ENCODE peak calls at places on chromosome 3, in ten cellular contexts. One of them, this sample, is unnamed.

GRCh38 chr3:125381743-125382142 is 6.6 kb upstream of the ZNF148 start:
- DNase-seq in H7: no peak
- DNase-seq in A549: peak; percentile 5
- DNase-seq in fibroblast of lung: peak; percentile 26
- DNase-seq in upper lobe of right lung: no peak
- DNase-seq in WERI-Rb-1: no peak
- DNase-seq in uterus: no peak
- DNase-seq in neural progenitor cell: no peak
- DNase-seq in IMR-90: peak; percentile 81
- DNase-seq in psoas muscle: no peak
- DNase-seq in this sample: no peak

GRCh38 chr3:24192004-24192403 is 246.9 kb downstream of the NR1D2 start:
- DNase-seq in H7: no peak
- DNase-seq in A549: no peak
- DNase-seq in neural progenitor cell: no peak
- DNase-seq in WERI-Rb-1: no peak
- DNase-seq in upper lobe of right lung: no peak
- DNase-seq in psoas muscle: no peak
- DNase-seq in fibroblast of lung: no peak
- DNase-seq in IMR-90: no peak
- DNase-seq in uterus: no peak
- DNase-seq in this sample: no peak

GRCh38 chr3:116161570-116162290 is 283.6 kb downstream of the LSAMP start:
- DNase-seq in A549: no peak
- DNase-seq in IMR-90: no peak
- DNase-seq in H7: no peak
- DNase-seq in uterus: no peak
- DNase-seq in WERI-Rb-1: no peak
- DNase-seq in fibroblast of lung: no peak
- DNase-seq in neural progenitor cell: no peak
- DNase-seq in psoas muscle: no peak
- DNase-seq in upper lobe of right lung: no peak
- DNase-seq in this sample: no peak

GRCh38 chr3:11381563-11381962 is 109.4 kb downstream of the ATG7 start:
- DNase-seq in fibroblast of lung: peak; percentile 81
- DNase-seq in psoas muscle: no peak
- DNase-seq in uterus: no peak
- DNase-seq in H7: no peak
- DNase-seq in neural progenitor cell: no peak
- DNase-seq in upper lobe of right lung: no peak
- DNase-seq in WERI-Rb-1: no peak
- DNase-seq in IMR-90: peak; percentile 68
- DNase-seq in A549: no peak
- DNase-seq in this sample: no peak

GRCh38 chr3:32421991-32422859 is 30.6 kb downstream of the CMTM7 start:
- DNase-seq in fibroblast of lung: peak; percentile 88
- DNase-seq in A549: peak; percentile 38
- DNase-seq in IMR-90: peak; percentile 73
- DNase-seq in H7: no peak
- DNase-seq in neural progenitor cell: no peak
- DNase-seq in uterus: peak; percentile 78
- DNase-seq in WERI-Rb-1: no peak
- DNase-seq in upper lobe of right lung: peak; percentile 95
- DNase-seq in psoas muscle: peak; percentile 87
- DNase-seq in this sample: peak; percentile 98

GRCh38 chr3:184322731-184323487 is 8.5 kb downstream of the EIF4G1 start:
- DNase-seq in uterus: peak; percentile 61
- DNase-seq in fibroblast of lung: no peak
- DNase-seq in neural progenitor cell: no peak
- DNase-seq in upper lobe of right lung: no peak
- DNase-seq in WERI-Rb-1: no peak
- DNase-seq in H7: peak; percentile 42
- DNase-seq in A549: no peak
- DNase-seq in IMR-90: no peak
- DNase-seq in psoas muscle: peak; percentile 86
- DNase-seq in this sample: no peak

GRCh38 chr3:9404680-9405079 is 7.3 kb downstream of the SETD5 start:
- DNase-seq in upper lobe of right lung: no peak
- DNase-seq in IMR-90: no peak
- DNase-seq in uterus: no peak
- DNase-seq in H7: peak; percentile 23
- DNase-seq in A549: peak; percentile 38
- DNase-seq in WERI-Rb-1: no peak
- DNase-seq in fibroblast of lung: no peak
- DNase-seq in neural progenitor cell: peak; percentile 32
- DNase-seq in psoas muscle: no peak
- DNase-seq in this sample: no peak

GRCh38 chr3:135966349-135966695 is 794 bp downstream of the PPP2R3A start:
- DNase-seq in upper lobe of right lung: no peak
- DNase-seq in IMR-90: no peak
- DNase-seq in psoas muscle: no peak
- DNase-seq in fibroblast of lung: peak; percentile 53
- DNase-seq in WERI-Rb-1: peak; percentile 29
- DNase-seq in H7: no peak
- DNase-seq in uterus: no peak
- DNase-seq in neural progenitor cell: peak; percentile 73
- DNase-seq in A549: no peak
- DNase-seq in this sample: no peak

GRCh38 chr3:104596551-104596950 is 770.2 kb upstream of the ALCAM start:
- DNase-seq in A549: peak; percentile 59
- DNase-seq in WERI-Rb-1: peak; percentile 15
- DNase-seq in H7: peak; percentile 13
- DNase-seq in fibroblast of lung: peak; percentile 68
- DNase-seq in uterus: no peak
- DNase-seq in neural progenitor cell: peak; percentile 69
- DNase-seq in upper lobe of right lung: no peak
- DNase-seq in psoas muscle: no peak
- DNase-seq in IMR-90: peak; percentile 67
- DNase-seq in this sample: no peak

GRCh38 chr3:170726976-170727661 is 141.2 kb upstream of the SLC7A14 start:
- DNase-seq in uterus: no peak
- DNase-seq in upper lobe of right lung: no peak
- DNase-seq in psoas muscle: no peak
- DNase-seq in IMR-90: peak; percentile 94
- DNase-seq in H7: no peak
- DNase-seq in WERI-Rb-1: no peak
- DNase-seq in fibroblast of lung: peak; percentile 92
- DNase-seq in A549: peak; percentile 42
- DNase-seq in neural progenitor cell: no peak
- DNase-seq in this sample: no peak

GRCh38 chr3:123733805-123734526 is 149.1 kb upstream of the HACD2 start:
- DNase-seq in IMR-90: peak; percentile 95
- DNase-seq in uterus: no peak
- DNase-seq in upper lobe of right lung: no peak
- DNase-seq in fibroblast of lung: peak; percentile 85
- DNase-seq in A549: peak; percentile 23
- DNase-seq in WERI-Rb-1: no peak
- DNase-seq in neural progenitor cell: no peak
- DNase-seq in psoas muscle: no peak
- DNase-seq in H7: no peak
- DNase-seq in this sample: no peak

GRCh38 chr3:125129512-125129962 is 73.7 kb upstream of the HEG1 start:
- DNase-seq in upper lobe of right lung: no peak
- DNase-seq in uterus: peak; percentile 74
- DNase-seq in neural progenitor cell: no peak
- DNase-seq in A549: peak; percentile 38
- DNase-seq in psoas muscle: peak; percentile 90
- DNase-seq in IMR-90: peak; percentile 99
- DNase-seq in fibroblast of lung: peak; percentile 99
- DNase-seq in WERI-Rb-1: peak; percentile 86
- DNase-seq in H7: no peak
- DNase-seq in this sample: no peak

GRCh38 chr3:19016846-19017245 is 131.5 kb upstream of the KCNH8 start:
- DNase-seq in A549: no peak
- DNase-seq in H7: no peak
- DNase-seq in psoas muscle: no peak
- DNase-seq in neural progenitor cell: no peak
- DNase-seq in fibroblast of lung: no peak
- DNase-seq in uterus: no peak
- DNase-seq in WERI-Rb-1: no peak
- DNase-seq in IMR-90: no peak
- DNase-seq in upper lobe of right lung: no peak
- DNase-seq in this sample: no peak

GRCh38 chr3:185825639-185826481 is 1.0 kb upstream of the IGF2BP2 start:
- DNase-seq in upper lobe of right lung: peak; percentile 80
- DNase-seq in fibroblast of lung: peak; percentile 51
- DNase-seq in uterus: peak; percentile 26
- DNase-seq in neural progenitor cell: peak; percentile 72
- DNase-seq in A549: peak; percentile 57
- DNase-seq in psoas muscle: peak; percentile 63
- DNase-seq in H7: peak; percentile 87
- DNase-seq in WERI-Rb-1: peak; percentile 68
- DNase-seq in IMR-90: peak; percentile 44
- DNase-seq in this sample: no peak

GRCh38 chr3:121477589-121477988 is 68.2 kb downstream of the POLQ start:
- DNase-seq in fibroblast of lung: peak; percentile 17
- DNase-seq in upper lobe of right lung: no peak
- DNase-seq in A549: no peak
- DNase-seq in uterus: no peak
- DNase-seq in neural progenitor cell: no peak
- DNase-seq in H7: no peak
- DNase-seq in psoas muscle: no peak
- DNase-seq in IMR-90: peak; percentile 80
- DNase-seq in WERI-Rb-1: no peak
- DNase-seq in this sample: no peak

GRCh38 chr3:15319127-15319526 is 13.3 kb downstream of the SH3BP5 start:
- DNase-seq in psoas muscle: no peak
- DNase-seq in WERI-Rb-1: no peak
- DNase-seq in uterus: no peak
- DNase-seq in upper lobe of right lung: no peak
- DNase-seq in A549: no peak
- DNase-seq in H7: no peak
- DNase-seq in fibroblast of lung: no peak
- DNase-seq in neural progenitor cell: no peak
- DNase-seq in IMR-90: no peak
- DNase-seq in this sample: no peak
- H3K4me3 ChIP-seq in psoas muscle: no peak overlapping the region
- H3K4me3 ChIP-seq in WERI-Rb-1: no peak overlapping the region
- H3K4me3 ChIP-seq in uterus: no peak overlapping the region
- H3K4me3 ChIP-seq in upper lobe of right lung: no peak overlapping the region
- H3K4me3 ChIP-seq in A549: no peak overlapping the region
- H3K4me3 ChIP-seq in H7: no peak overlapping the region
- H3K4me3 ChIP-seq in fibroblast of lung: no peak overlapping the region
- H3K4me3 ChIP-seq in neural progenitor cell: no peak overlapping the region
- H3K4me3 ChIP-seq in IMR-90: no peak overlapping the region
- H3K4me3 ChIP-seq in this sample: no peak overlapping the region

GRCh38 chr3:112888388-112889085 is 41.9 kb upstream of the CD200R1L start:
- DNase-seq in upper lobe of right lung: no peak
- DNase-seq in WERI-Rb-1: no peak
- DNase-seq in psoas muscle: no peak
- DNase-seq in neural progenitor cell: no peak
- DNase-seq in fibroblast of lung: no peak
- DNase-seq in IMR-90: peak; percentile 8
- DNase-seq in uterus: no peak
- DNase-seq in H7: no peak
- DNase-seq in A549: no peak
- DNase-seq in this sample: no peak

GRCh38 chr3:112884678-112885290 is 38.1 kb upstream of the CD200R1L start:
- DNase-seq in fibroblast of lung: no peak
- DNase-seq in A549: no peak
- DNase-seq in psoas muscle: peak; percentile 19
- DNase-seq in H7: no peak
- DNase-seq in neural progenitor cell: no peak
- DNase-seq in WERI-Rb-1: no peak
- DNase-seq in uterus: no peak
- DNase-seq in upper lobe of right lung: no peak
- DNase-seq in IMR-90: no peak
- DNase-seq in this sample: no peak

GRCh38 chr3:112894258-112894657 is 47.6 kb upstream of the CD200R1L start:
- DNase-seq in neural progenitor cell: peak; percentile 20
- DNase-seq in psoas muscle: no peak
- DNase-seq in H7: peak; percentile 8
- DNase-seq in A549: peak; percentile 59
- DNase-seq in upper lobe of right lung: no peak
- DNase-seq in WERI-Rb-1: no peak
- DNase-seq in fibroblast of lung: peak; percentile 2
- DNase-seq in IMR-90: peak; percentile 63
- DNase-seq in uterus: no peak
- DNase-seq in this sample: no peak

GRCh38 chr3:112889357-112889756 is 42.7 kb upstream of the CD200R1L start:
- DNase-seq in neural progenitor cell: no peak
- DNase-seq in uterus: no peak
- DNase-seq in H7: no peak
- DNase-seq in upper lobe of right lung: no peak
- DNase-seq in psoas muscle: peak; percentile 16
- DNase-seq in IMR-90: no peak
- DNase-seq in A549: no peak
- DNase-seq in fibroblast of lung: no peak
- DNase-seq in WERI-Rb-1: no peak
- DNase-seq in this sample: no peak
- H3K4me3 ChIP-seq in neural progenitor cell: no peak overlapping the region
- H3K4me3 ChIP-seq in uterus: no peak overlapping the region
- H3K4me3 ChIP-seq in H7: no peak overlapping the region
- H3K4me3 ChIP-seq in upper lobe of right lung: no peak overlapping the region
- H3K4me3 ChIP-seq in psoas muscle: no peak overlapping the region
- H3K4me3 ChIP-seq in IMR-90: no peak overlapping the region
- H3K4me3 ChIP-seq in A549: no peak overlapping the region
- H3K4me3 ChIP-seq in fibroblast of lung: no peak overlapping the region
- H3K4me3 ChIP-seq in WERI-Rb-1: no peak overlapping the region
- H3K4me3 ChIP-seq in this sample: no peak overlapping the region

DNA sequence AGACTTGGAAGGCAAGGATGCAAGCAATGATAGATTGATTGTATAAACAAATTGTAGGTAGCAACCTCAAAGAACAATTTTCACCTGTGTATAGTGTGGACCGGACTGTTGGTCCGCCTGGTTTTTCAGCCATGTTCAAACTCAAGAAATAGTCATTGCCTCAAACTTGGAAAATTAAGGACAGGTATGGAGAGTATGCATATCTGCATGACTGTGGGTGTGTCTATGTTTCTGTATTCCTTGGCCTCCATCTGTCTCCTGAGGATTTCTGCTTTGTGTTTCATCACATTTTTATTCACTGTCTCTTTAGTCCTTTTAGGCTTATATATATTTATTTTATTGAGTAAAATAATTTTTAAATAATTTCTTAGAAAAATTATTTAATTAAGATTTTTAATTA is 53.9 kb upstream of the RASA2 start:
- DNase-seq in H7: no peak
- DNase-seq in WERI-Rb-1: no peak
- DNase-seq in uterus: no peak
- DNase-seq in psoas muscle: no peak
- DNase-seq in neural progenitor cell: no peak
- DNase-seq in IMR-90: no peak
- DNase-seq in upper lobe of right lung: no peak
- DNase-seq in fibroblast of lung: no peak
- DNase-seq in A549: no peak
- DNase-seq in this sample: no peak
- H3K4me3 ChIP-seq in H7: no peak overlapping the region
- H3K4me3 ChIP-seq in WERI-Rb-1: peak overlapping the region; percentile 4
- H3K4me3 ChIP-seq in uterus: no peak overlapping the region
- H3K4me3 ChIP-seq in psoas muscle: peak overlapping the region; percentile 66
- H3K4me3 ChIP-seq in neural progenitor cell: no peak overlapping the region
- H3K4me3 ChIP-seq in IMR-90: no peak overlapping the region
- H3K4me3 ChIP-seq in upper lobe of right lung: no peak overlapping the region
- H3K4me3 ChIP-seq in fibroblast of lung: no peak overlapping the region
- H3K4me3 ChIP-seq in A549: no peak overlapping the region
- H3K4me3 ChIP-seq in this sample: no peak overlapping the region

DNA sequence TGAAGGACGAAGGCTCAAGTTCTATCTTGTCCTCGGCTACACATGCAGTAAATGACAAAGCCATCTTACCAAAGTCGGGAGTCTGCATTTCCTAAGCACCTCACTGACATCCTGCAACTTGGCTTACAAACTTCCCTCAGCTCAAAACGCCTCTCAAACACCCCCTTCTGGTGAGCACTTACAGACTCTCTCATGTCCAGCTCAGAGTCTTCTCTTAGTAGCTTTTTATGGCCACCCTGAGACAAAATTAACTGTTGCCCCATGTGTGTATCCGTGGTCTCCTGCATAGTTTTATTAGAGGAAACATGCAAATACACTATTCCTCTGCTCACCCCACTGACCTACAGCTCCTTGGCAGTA is 819.7 kb downstream of the FHIT start:
- DNase-seq in H7: peak; percentile 6
- DNase-seq in A549: peak; percentile 1
- DNase-seq in fibroblast of lung: peak; percentile 71
- DNase-seq in IMR-90: peak; percentile 48
- DNase-seq in psoas muscle: no peak
- DNase-seq in uterus: no peak
- DNase-seq in neural progenitor cell: peak; percentile 32
- DNase-seq in upper lobe of right lung: no peak
- DNase-seq in WERI-Rb-1: peak; percentile 17
- DNase-seq in this sample: no peak
- H3K4me3 ChIP-seq in H7: no peak overlapping the region
- H3K4me3 ChIP-seq in A549: no peak overlapping the region
- H3K4me3 ChIP-seq in fibroblast of lung: no peak overlapping the region
- H3K4me3 ChIP-seq in IMR-90: no peak overlapping the region
- H3K4me3 ChIP-seq in psoas muscle: no peak overlapping the region
- H3K4me3 ChIP-seq in uterus: no peak overlapping the region
- H3K4me3 ChIP-seq in neural progenitor cell: no peak overlapping the region
- H3K4me3 ChIP-seq in upper lobe of right lung: no peak overlapping the region
- H3K4me3 ChIP-seq in WERI-Rb-1: no peak overlapping the region
- H3K4me3 ChIP-seq in this sample: no peak overlapping the region

This sample was measured in breast epithelium.